ENCODE peak calls at places on chromosomes 7 and 10, in five cellular contexts. N is dermis microvascular lymphatic vessel endothelial cell; X is epithelial cell of prostate; H is brain microvascular endothelial cell; F is activated T-cell treated with anti-CD3 and anti-CD28 coated beads, Interleukin-2, amount 50 U/mL, for 48 hours. L is an unnamed sample.

GRCh38 chr10:14093735-14094484 is 236.8 kb downstream of the FRMD4A start:
- DNase-seq in N (peak; percentile 48), H (peak; percentile 14), X (no peak), F (no peak), L (no peak)

GRCh38 chr7:47314728-47315601 is 266.9 kb downstream of the TNS3 start:
- DNase-seq in N (no peak), H (peak; percentile 58), X (no peak), F (no peak), L (peak; percentile 75)

GRCh38 chr7:144516729-144517128 is 113.2 kb upstream of the NOBOX start:
- DNase-seq in F (no peak), H (no peak), N (no peak), X (no peak), L (no peak)

GRCh38 chr10:1138529-1138928 is 82.3 kb downstream of the WDR37 start:
- DNase-seq in X (no peak), N (no peak), H (no peak), F (no peak), L (no peak)

GRCh38 chr10:130957423-130957822 is 354.1 kb downstream of the TCERG1L start:
- DNase-seq in N (no peak), X (no peak), F (no peak), H (no peak), L (no peak)

GRCh38 chr7:94289071-94289470 is 105.6 kb upstream of the COL1A2 start:
- DNase-seq in H (peak; percentile 87), N (peak; percentile 69), F (no peak), X (peak; percentile 33), L (peak; percentile 82)

GRCh38 chr10:110857265-110858158 is 14.2 kb upstream of the PDCD4 start:
- DNase-seq in H (peak; percentile 18), X (peak; percentile 52), F (peak; percentile 52), N (no peak), L (no peak)

GRCh38 chr10:63627881-63628296 is 106.7 kb downstream of the REEP3 start:
- DNase-seq in N (peak; percentile 73), F (no peak), H (no peak), X (no peak), L (no peak)

GRCh38 chr10:61752111-61753011 is 89.6 kb downstream of the CABCOCO1 start:
- DNase-seq in X (peak; percentile 20), H (peak; percentile 29), F (no peak), N (no peak), L (no peak)

GRCh38 chr10:124417846-124418725 is 637 bp downstream of the OAT start:
- DNase-seq in X (no peak), F (peak; percentile 59), H (peak; percentile 40), N (no peak), L (peak; percentile 79)

GRCh38 chr10:114375082-114375481 is 29.2 kb downstream of the AFAP1L2 start:
- DNase-seq in N (peak; percentile 47), H (peak; percentile 84), F (no peak), X (no peak), L (no peak)

GRCh38 chr10:72794260-72794659 is 99.3 kb upstream of the OIT3 start:
- DNase-seq in F (no peak), N (no peak), X (no peak), H (no peak), L (no peak)

GRCh38 chr7:42183547-42183946 is 53.5 kb downstream of the GLI3 start:
- DNase-seq in H (peak; percentile 30), X (no peak), N (no peak), F (no peak), L (no peak)

GRCh38 chr10:9222917-9223316 is 1168.4 kb downstream of the GATA3 start:
- DNase-seq in N (no peak), F (no peak), H (no peak), X (no peak), L (no peak)

GRCh38 chr7:105806592-105807266 is 69.7 kb downstream of the ATXN7L1 start:
- DNase-seq in F (peak; percentile 75), X (no peak), N (no peak), H (peak; percentile 74), L (no peak)

GRCh38 chr10:87664276-87664687 is 4.6 kb downstream of the PAPSS2 start:
- DNase-seq in N (no peak), F (no peak), X (no peak), H (no peak), L (no peak)

GRCh38 chr10:77070892-77071595 is 566.6 kb downstream of the KCNMA1 start:
- DNase-seq in N (no peak), H (no peak), X (no peak), F (no peak), L (peak; percentile 84)

GRCh38 chr10:89391882-89392756 is at the start of gene IFIT1:
- DNase-seq in N (peak; percentile 70), X (peak; percentile 82), H (peak; percentile 78), F (no peak), L (no peak)

GRCh38 chr7:43302211-43302711 is 189.8 kb downstream of the HECW1 start:
- DNase-seq in N (no peak), H (peak; percentile 73), X (peak; percentile 41), F (peak; percentile 46), L (no peak)

GRCh38 chr7:18357691-18358090 is 137.9 kb upstream of the HDAC9 start:
- DNase-seq in H (no peak), X (no peak), F (no peak), N (no peak), L (no peak)

GRCh38 chr7:129707910-129708490 is 96.5 kb downstream of the NRF1 start:
- DNase-seq in X (no peak), F (no peak), H (no peak), N (no peak), L (no peak)

GRCh38 chr10:131979821-131980270 is 1.9 kb downstream of the BNIP3 start:
- DNase-seq in H (peak; percentile 36), X (no peak), F (no peak), N (peak; percentile 28), L (peak; percentile 66)

GRCh38 chr7:92691578-92691977 is 101.4 kb upstream of the FAM133B start:
- DNase-seq in X (no peak), H (peak; percentile 52), F (no peak), N (peak; percentile 48), L (no peak)

GRCh38 chr7:50552921-50553320 is 12.3 kb downstream of the DDC start:
- DNase-seq in H (peak; percentile 44), F (no peak), N (peak; percentile 26), X (no peak), L (no peak)

GRCh38 chr7:30752979-30753378 is 1.0 kb downstream of the INMT start:
- DNase-seq in H (no peak), X (no peak), N (no peak), F (no peak), L (peak; percentile 93)

GRCh38 chr10:21057989-21058388 is 160.9 kb upstream of the NEBL start:
- DNase-seq in X (no peak), H (peak; percentile 42), N (no peak), F (no peak), L (no peak)

GRCh38 chr7:128902761-128903585 is 7.5 kb downstream of the KCP start:
- DNase-seq in F (no peak), X (no peak), N (no peak), H (peak; percentile 6), L (peak; percentile 45)

GRCh38 chr7:128201690-128202085 is 39.4 kb upstream of the LEP start:
- DNase-seq in F (no peak), X (no peak), N (no peak), H (no peak), L (no peak)

GRCh38 chr7:110759069-110759468 is 331.9 kb upstream of the LRRN3 start:
- DNase-seq in F (no peak), X (no peak), H (no peak), N (no peak), L (no peak)

GRCh38 chr7:18086165-18087030 is 58.8 kb upstream of the PRPS1L1 start:
- DNase-seq in H (no peak), F (peak; percentile 19), N (no peak), X (no peak), L (peak; percentile 67)

GRCh38 chr7:64879800-64880199 is 23.3 kb upstream of the ZNF273 start:
- DNase-seq in H (no peak), F (no peak), X (no peak), N (no peak), L (no peak)

GRCh38 chr10:101848894-101849351 is 5.3 kb upstream of the KCNIP2 start:
- DNase-seq in F (no peak), N (no peak), X (no peak), H (no peak), L (no peak)

GRCh38 chr7:27723086-27723485 is 16.9 kb upstream of the TAX1BP1 start:
- DNase-seq in F (no peak), X (no peak), H (no peak), N (no peak), L (no peak)